ENCODE peak calls at places on chromosomes 16 and 17, in nine cellular contexts. B is stomach, S is NCI-H1048, Q is cardiac muscle cell, A is posterior cingulate gyrus, C is BJ, J is putamen, W is astrocyte of the spinal cord, O is choroid plexus epithelial cell. Y is an unnamed sample.

GRCh38 chr16:81852347-81852746 is 73.3 kb downstream of the PLCG2 start:
- DNase-seq in B (no peak), S (no peak), Q (no peak), A (no peak), C (no peak), J (no peak), W (no peak), O (no peak), Y (no peak)

GRCh38 chr17:7258731-7259554 is 3.3 kb downstream of the CLDN7 start:
- DNase-seq in B (no peak), S (no peak), Q (peak), A (peak), C (no peak), J (no peak), W (no peak), O (peak), Y (no peak)

GRCh38 chr17:49997773-49998703 is 3.0 kb upstream of the DLX3 start:
- DNase-seq in B (peak), S (peak), Q (peak), A (peak), C (peak), J (peak), W (peak), O (peak), Y (peak)

GRCh38 chr16:19997264-19997663 is 76.4 kb downstream of the GPR139 start:
- DNase-seq in B (no peak), S (no peak), Q (no peak), A (no peak), C (no peak), J (no peak), W (no peak), O (no peak), Y (no peak)

GRCh38 chr16:64174327-64174726 is 947.5 kb downstream of the CDH11 start:
- DNase-seq in B (no peak), S (no peak), Q (no peak), A (no peak), C (no peak), J (no peak), W (peak), O (no peak), Y (no peak)

GRCh38 chr17:37826497-37827115 is 81.7 kb upstream of the HNF1B start:
- DNase-seq in B (no peak), S (no peak), Q (no peak), A (no peak), C (no peak), J (no peak), W (no peak), O (no peak), Y (no peak)

GRCh38 chr17:5711344-5711743 is 127.0 kb upstream of the NLRP1 start:
- DNase-seq in B (no peak), S (no peak), Q (no peak), A (no peak), C (no peak), J (no peak), W (no peak), O (no peak), Y (no peak)

GRCh38 chr16:75237398-75238131 is 13.9 kb downstream of the BCAR1 start:
- DNase-seq in B (no peak), S (no peak), Q (no peak), A (no peak), C (no peak), J (no peak), W (no peak), O (no peak), Y (no peak)

GRCh38 chr16:87678618-87679017 is 76.3 kb downstream of the JPH3 start:
- DNase-seq in B (no peak), S (no peak), Q (no peak), A (no peak), C (no peak), J (no peak), W (no peak), O (no peak), Y (no peak)

GRCh38 chr17:36196099-36196496 is 460 bp downstream of the CCL3L1 start:
- DNase-seq in B (no peak), S (no peak), Q (no peak), A (no peak), C (no peak), J (no peak), W (no peak), O (no peak), Y (no peak)

GRCh38 chr17:51079049-51079448 is 41.6 kb downstream of the SPAG9 start:
- DNase-seq in B (no peak), S (no peak), Q (peak), A (no peak), C (no peak), J (no peak), W (peak), O (peak), Y (no peak)

GRCh38 chr16:71383054-71383773 is 24.7 kb downstream of the CALB2 start:
- DNase-seq in B (no peak), S (no peak), Q (peak), A (no peak), C (no peak), J (no peak), W (no peak), O (peak), Y (no peak)

GRCh38 chr16:14302031-14302398 is 230.9 kb downstream of the MRTFB start:
- DNase-seq in B (peak), S (no peak), Q (peak), A (peak), C (no peak), J (no peak), W (peak), O (peak), Y (no peak)

GRCh38 chr16:29875206-29875605 is 12.2 kb upstream of the CDIPT start:
- DNase-seq in B (no peak), S (no peak), Q (no peak), A (no peak), C (no peak), J (no peak), W (no peak), O (no peak), Y (no peak)

GRCh38 chr17:75087182-75087557 is 584 bp upstream of the SLC16A5 start:
- DNase-seq in B (no peak), S (no peak), Q (no peak), A (no peak), C (no peak), J (no peak), W (no peak), O (no peak), Y (no peak)

GRCh38 chr17:36722121-36722902 is 120.9 kb downstream of the MRM1 start:
- DNase-seq in B (peak), S (no peak), Q (peak), A (peak), C (no peak), J (peak), W (peak), O (peak), Y (peak)

GRCh38 chr17:3771140-3771539 is 29.8 kb downstream of the ITGAE start:
- DNase-seq in B (no peak), S (no peak), Q (no peak), A (no peak), C (no peak), J (no peak), W (no peak), O (no peak), Y (no peak)

GRCh38 chr17:45997624-45998023 is 1.4 kb upstream of the STH start:
- DNase-seq in B (no peak), S (no peak), Q (peak), A (no peak), C (peak), J (no peak), W (peak), O (peak), Y (no peak)

GRCh38 chr17:78785011-78785662 is 3.1 kb upstream of the CYTH1 start:
- DNase-seq in B (no peak), S (no peak), Q (no peak), A (no peak), C (no peak), J (no peak), W (no peak), O (no peak), Y (no peak)

GRCh38 chr17:82215095-82215971 is 2.7 kb upstream of the CCDC57 start:
- DNase-seq in B (no peak), S (no peak), Q (peak), A (peak), C (no peak), J (no peak), W (no peak), O (peak), Y (no peak)

GRCh38 chr17:18235743-18236256 is 10.4 kb downstream of the LLGL1 start:
- DNase-seq in B (no peak), S (no peak), Q (peak), A (no peak), C (no peak), J (no peak), W (peak), O (peak), Y (no peak)

GRCh38 chr17:42554250-42555121 is 1.8 kb downstream of the HSD17B1 start:
- DNase-seq in B (peak), S (peak), Q (peak), A (peak), C (no peak), J (peak), W (peak), O (peak), Y (peak)

GRCh38 chr17:8665681-8666080 is 35.2 kb upstream of the MYH10 start:
- DNase-seq in B (no peak), S (no peak), Q (no peak), A (no peak), C (no peak), J (no peak), W (no peak), O (no peak), Y (no peak)

GRCh38 chr17:58783380-58783779 is 27.7 kb downstream of the PPM1E start:
- DNase-seq in B (no peak), S (peak), Q (peak), A (no peak), C (no peak), J (no peak), W (no peak), O (no peak), Y (no peak)

GRCh38 chr17:65434251-65434650 is 127.2 kb downstream of the AXIN2 start:
- DNase-seq in B (no peak), S (no peak), Q (peak), A (no peak), C (no peak), J (no peak), W (no peak), O (no peak), Y (no peak)

GRCh38 chr17:29389994-29390855 is at the start of gene TAOK1:
- DNase-seq in B (peak), S (peak), Q (peak), A (peak), C (peak), J (peak), W (peak), O (peak), Y (peak)

GRCh38 chr17:76672270-76672851 is 28.8 kb upstream of the ST6GALNAC1 start:
- DNase-seq in B (no peak), S (no peak), Q (no peak), A (no peak), C (no peak), J (no peak), W (no peak), O (peak), Y (no peak)

GRCh38 chr17:66707051-66707450 is 127.9 kb upstream of the CACNG5 start:
- DNase-seq in B (no peak), S (no peak), Q (no peak), A (no peak), C (no peak), J (no peak), W (no peak), O (no peak), Y (no peak)

GRCh38 chr17:59490259-59490658 is 75.2 kb upstream of the DHX40 start:
- DNase-seq in B (no peak), S (no peak), Q (no peak), A (no peak), C (no peak), J (no peak), W (no peak), O (peak), Y (no peak)

GRCh38 chr16:64993464-64993863 is 128.4 kb downstream of the CDH11 start:
- DNase-seq in B (no peak), S (no peak), Q (no peak), A (no peak), C (no peak), J (no peak), W (no peak), O (no peak), Y (no peak)

GRCh38 chr16:89687092-89687940 is 827 bp downstream of the CDK10 start:
- DNase-seq in B (peak), S (no peak), Q (peak), A (peak), C (peak), J (no peak), W (peak), O (peak), Y (no peak)

GRCh38 chr17:61904094-61904710 is 23.6 kb downstream of the INTS2 start:
- DNase-seq in B (no peak), S (no peak), Q (no peak), A (no peak), C (no peak), J (no peak), W (no peak), O (no peak), Y (no peak)

GRCh38 chr16:89343501-89344291 is 126.2 kb downstream of the ZNF778 start:
- DNase-seq in B (no peak), S (no peak), Q (no peak), A (peak), C (peak), J (no peak), W (peak), O (no peak), Y (no peak)

GRCh38 chr17:56125830-56126819 is 27.1 kb upstream of the ANKFN1 start:
- DNase-seq in B (no peak), S (no peak), Q (peak), A (no peak), C (peak), J (peak), W (peak), O (peak), Y (no peak)